ENCODE peak calls at places on chromosomes 2 and 18, in seven cellular contexts. K is K562, H is H9, G is uterus, R is ascending aorta, M is astrocyte, P is cardiac muscle cell. T is an unnamed sample.
A peak's percentile ranks its signal among the peaks of the same experiment; 100 is the strongest.

GRCh38 chr2:220775856-220776467 is 796.1 kb downstream of the EPHA4 start:
- DNase-seq in K (no peak), H (no peak), G (no peak), R (no peak), M (peak; percentile 38), P (no peak), T (no peak)

GRCh38 chr2:227016894-227017293 is 147.1 kb downstream of the COL4A4 start:
- DNase-seq in K (no peak), H (no peak), G (no peak), R (no peak), M (no peak), P (no peak), T (no peak)

GRCh38 chr2:50556934-50557575 is 474.9 kb downstream of the NRXN1 start:
- DNase-seq in K (no peak), H (no peak), G (no peak), R (no peak), M (peak; percentile 97), P (peak; percentile 84), T (no peak)

GRCh38 chr2:122145805-122146204 is 390.4 kb downstream of the TSN start:
- DNase-seq in K (no peak), H (no peak), G (no peak), R (no peak), M (no peak), P (no peak), T (no peak)

GRCh38 chr2:151334082-151334815 is 23.1 kb upstream of the TNFAIP6 start:
- DNase-seq in K (no peak), H (no peak), G (no peak), R (no peak), M (peak; percentile 92), P (peak; percentile 91), T (no peak)

GRCh38 chr18:51447351-51447896 is 249.9 kb upstream of the MEX3C start:
- DNase-seq in K (no peak), H (peak; percentile 50), G (no peak), R (no peak), M (no peak), P (peak; percentile 37), T (peak; percentile 51)

GRCh38 chr2:133418021-133418420 is 150.2 kb downstream of the NCKAP5 start:
- DNase-seq in K (no peak), H (no peak), G (no peak), R (no peak), M (no peak), P (no peak), T (no peak)

GRCh38 chr18:75660932-75661331 is 233.4 kb upstream of the SMIM21 start:
- DNase-seq in K (no peak), H (no peak), G (no peak), R (no peak), M (no peak), P (no peak), T (no peak)

GRCh38 chr2:152648336-152648735 is 68.9 kb downstream of the PRPF40A start:
- DNase-seq in K (no peak), H (no peak), G (no peak), R (no peak), M (no peak), P (peak; percentile 29), T (no peak)

GRCh38 chr2:154623819-154624218 is 74.7 kb upstream of the KCNJ3 start:
- DNase-seq in K (no peak), H (peak; percentile 37), G (no peak), R (peak; percentile 65), M (peak; percentile 3), P (peak; percentile 10), T (no peak)

GRCh38 chr2:143431316-143431715 is 302.1 kb downstream of the ARHGAP15 start:
- DNase-seq in K (no peak), H (no peak), G (no peak), R (no peak), M (peak; percentile 42), P (no peak), T (no peak)

GRCh38 chr2:138948070-138948539 is 167.9 kb upstream of the NXPH2 start:
- DNase-seq in K (no peak), H (no peak), G (no peak), R (no peak), M (peak; percentile 99), P (peak; percentile 98), T (no peak)

GRCh38 chr2:86319700-86320369 is 17.6 kb downstream of the REEP1 start:
- DNase-seq in K (no peak), H (no peak), G (no peak), R (no peak), M (no peak), P (no peak), T (no peak)

GRCh38 chr2:62305421-62306176 is 109.7 kb downstream of the B3GNT2 start:
- DNase-seq in K (no peak), H (no peak), G (no peak), R (no peak), M (no peak), P (no peak), T (no peak)

GRCh38 chr2:197952540-197953202 is 148.3 kb downstream of the PLCL1 start:
- DNase-seq in K (no peak), H (no peak), G (no peak), R (no peak), M (no peak), P (peak; percentile 69), T (no peak)

GRCh38 chr2:122528958-122529670 is 773.7 kb downstream of the TSN start:
- DNase-seq in K (no peak), H (no peak), G (no peak), R (no peak), M (no peak), P (no peak), T (no peak)

GRCh38 chr2:202032841-202033316 is 776 bp upstream of the FZD7 start:
- DNase-seq in K (peak; percentile 59), H (peak; percentile 67), G (peak; percentile 70), R (peak; percentile 78), M (no peak), P (peak; percentile 27), T (peak; percentile 61)

GRCh38 chr18:28766027-28766426 is 589.1 kb upstream of the CDH2 start:
- DNase-seq in K (no peak), H (no peak), G (no peak), R (no peak), M (peak; percentile 30), P (peak; percentile 77), T (no peak)

GRCh38 chr2:172736419-172737174 is 952 bp downstream of the RAPGEF4 start:
- DNase-seq in K (no peak), H (no peak), G (no peak), R (no peak), M (no peak), P (no peak), T (no peak)

GRCh38 chr2:63000801-63001200 is 49.8 kb upstream of the OTX1 start:
- DNase-seq in K (no peak), H (no peak), G (peak; percentile 20), R (no peak), M (peak; percentile 20), P (peak; percentile 63), T (no peak)

GRCh38 chr2:38264649-38265322 is 112.3 kb downstream of the ATL2 start:
- DNase-seq in K (no peak), H (no peak), G (no peak), R (no peak), M (peak; percentile 77), P (peak; percentile 36), T (no peak)

GRCh38 chr2:216392018-216392562 is 19.8 kb upstream of the MARCHF4 start:
- DNase-seq in K (no peak), H (no peak), G (no peak), R (no peak), M (no peak), P (no peak), T (no peak)

GRCh38 chr18:22504665-22505064 is 87.0 kb upstream of the CTAGE1 start:
- DNase-seq in K (no peak), H (no peak), G (no peak), R (no peak), M (peak; percentile 25), P (no peak), T (no peak)

GRCh38 chr2:225276207-225276606 is 123.3 kb upstream of the NYAP2 start:
- DNase-seq in K (no peak), H (no peak), G (no peak), R (no peak), M (no peak), P (no peak), T (no peak)

GRCh38 chr2:221107424-221107823 is 464.7 kb downstream of the EPHA4 start:
- DNase-seq in K (no peak), H (no peak), G (no peak), R (no peak), M (no peak), P (no peak), T (no peak)

GRCh38 chr2:20930928-20931327 is 108.0 kb upstream of the LDAH start:
- DNase-seq in K (no peak), H (no peak), G (no peak), R (no peak), M (peak; percentile 73), P (peak; percentile 15), T (no peak)

GRCh38 chr2:236659758-236660150 is 90.1 kb downstream of the ACKR3 start:
- DNase-seq in K (no peak), H (no peak), G (peak; percentile 79), R (peak; percentile 85), M (peak; percentile 99), P (peak; percentile 23), T (no peak)

GRCh38 chr2:162072181-162072702 is 1.8 kb downstream of the DPP4 start:
- DNase-seq in K (no peak), H (no peak), G (no peak), R (no peak), M (peak; percentile 78), P (peak; percentile 77), T (no peak)
- H3K27ac ChIP-seq in K (no peak overlapping the region), H (no peak overlapping the region), G (no peak overlapping the region), R (no peak overlapping the region), M (no peak overlapping the region), P (no peak overlapping the region), T (no peak overlapping the region)

GRCh38 chr2:68740184-68740914 is 5.7 kb downstream of the ARHGAP25 start:
- DNase-seq in K (no peak), H (no peak), G (no peak), R (no peak), M (peak; percentile 64), P (peak; percentile 60), T (no peak)
- H3K4me1 ChIP-seq in K (no peaks in the 10 kb centered on the region), H (peaks cover 3% of the 10 kb centered on the region), G (no peaks in the 10 kb centered on the region), R (no peaks in the 10 kb centered on the region), M (peaks cover 10% of the 10 kb centered on the region), P (no peaks in the 10 kb centered on the region), T (no peaks in the 10 kb centered on the region)

GRCh38 chr2:53515435-53516332 is 251.9 kb upstream of the CHAC2 start:
- DNase-seq in K (no peak), H (peak; percentile 48), G (no peak), R (no peak), M (no peak), P (peak; percentile 5), T (no peak)
- TF ChIP-seq CTCF in K (no peak), H (peak; percentile 45), G (no peak), R (no peak), M (no peak), P (no peak), T (no peak)

GRCh38 chr2:74006424-74006823 is 21.7 kb downstream of the TET3 start:
- DNase-seq in K (no peak), H (peak; percentile 80), G (no peak), R (peak; percentile 25), M (no peak), P (peak; percentile 65), T (no peak)
- H3K27ac ChIP-seq in K (no peak overlapping the region), H (no peak overlapping the region), G (no peak overlapping the region), R (no peak overlapping the region), M (no peak overlapping the region), P (no peak overlapping the region), T (no peak overlapping the region)